ENCODE peak calls at places on chromosome 11, in four cellular contexts. D is AG04450, K is psoas muscle, L is IMR-90. W is an unnamed sample.

GRCh38 chr11:76694664-76695063 is 24.1 kb upstream of the LRRC32 start:
- DNase-seq in D (peak), K (no peak), L (peak), W (peak)

GRCh38 chr11:86804871-86805415 is 4.6 kb downstream of the PRSS23 start:
- DNase-seq in D (no peak), K (no peak), L (no peak), W (no peak)

GRCh38 chr11:57460017-57460755 is at the start of gene RTN4RL2:
- DNase-seq in D (no peak), K (peak), L (peak), W (no peak)

GRCh38 chr11:16775604-16776283 is 37.3 kb downstream of the C11orf58 start:
- DNase-seq in D (no peak), K (no peak), L (no peak), W (no peak)

GRCh38 chr11:70186420-70186819 is 16.7 kb upstream of the FADD start:
- DNase-seq in D (no peak), K (no peak), L (no peak), W (no peak)

GRCh38 chr11:86473991-86474833 is 99.5 kb downstream of the CCDC81 start:
- DNase-seq in D (no peak), K (peak), L (peak), W (no peak)

GRCh38 chr11:110415081-110415480 is 14.7 kb upstream of the FDX1 start:
- DNase-seq in D (no peak), K (no peak), L (peak), W (no peak)

GRCh38 chr11:92776676-92777075 is 192.8 kb upstream of the MTNR1B start:
- DNase-seq in D (no peak), K (no peak), L (no peak), W (no peak)

GRCh38 chr11:79087238-79087956 is 353.4 kb downstream of the TENM4 start:
- DNase-seq in D (no peak), K (no peak), L (peak), W (no peak)

GRCh38 chr11:69300124-69301032 is 6.4 kb downstream of the MYEOV start:
- DNase-seq in D (no peak), K (no peak), L (peak), W (no peak)

GRCh38 chr11:85052636-85053035 is 574.5 kb downstream of the DLG2 start:
- DNase-seq in D (no peak), K (no peak), L (peak), W (no peak)

GRCh38 chr11:64787526-64788320 is 9.4 kb upstream of the SF1 start:
- DNase-seq in D (no peak), K (peak), L (peak), W (no peak)

GRCh38 chr11:48022445-48022844 is 42.1 kb downstream of the PTPRJ start:
- DNase-seq in D (no peak), K (peak), L (no peak), W (no peak)

GRCh38 chr11:111441443-111441842 is 62.4 kb upstream of the POU2AF1 start:
- DNase-seq in D (peak), K (no peak), L (peak), W (no peak)

GRCh38 chr11:27913650-27914049 is 194.3 kb downstream of the KIF18A start:
- DNase-seq in D (no peak), K (no peak), L (peak), W (no peak)

GRCh38 chr11:125314264-125315087 is 149.9 kb downstream of the PKNOX2 start:
- DNase-seq in D (no peak), K (no peak), L (no peak), W (no peak)

GRCh38 chr11:111792314-111792713 is 26.1 kb upstream of the PPP2R1B start:
- DNase-seq in D (no peak), K (no peak), L (no peak), W (no peak)

GRCh38 chr11:45827123-45827522 is 20.2 kb upstream of the CRY2 start:
- DNase-seq in D (no peak), K (no peak), L (no peak), W (no peak)

DNA sequence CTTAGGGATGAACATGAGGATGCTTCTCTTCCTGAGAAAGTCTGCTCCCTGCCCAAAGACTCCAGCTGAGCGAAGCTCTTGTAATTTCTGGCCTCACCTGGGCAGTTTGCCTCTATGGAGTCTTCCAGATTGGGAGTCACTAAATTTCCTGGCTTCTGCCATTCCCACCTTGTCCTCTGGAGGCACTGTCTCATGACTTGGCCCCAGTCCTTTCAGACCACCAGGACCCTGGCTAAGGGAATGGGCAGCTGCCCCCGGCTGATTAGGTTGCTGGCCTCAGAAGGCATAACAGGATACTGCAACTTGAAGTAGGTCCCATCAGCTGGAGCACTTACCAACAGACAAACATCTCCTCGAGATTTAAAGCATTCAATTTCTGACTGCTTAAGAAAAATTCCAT is 128.1 kb upstream of the SPON1 start:
- DNase-seq in D (no peak), K (no peak), L (no peak), W (no peak)
- TF ChIP-seq CTCF in D (peak), K (no peak), L (no peak), W (peak)

DNA sequence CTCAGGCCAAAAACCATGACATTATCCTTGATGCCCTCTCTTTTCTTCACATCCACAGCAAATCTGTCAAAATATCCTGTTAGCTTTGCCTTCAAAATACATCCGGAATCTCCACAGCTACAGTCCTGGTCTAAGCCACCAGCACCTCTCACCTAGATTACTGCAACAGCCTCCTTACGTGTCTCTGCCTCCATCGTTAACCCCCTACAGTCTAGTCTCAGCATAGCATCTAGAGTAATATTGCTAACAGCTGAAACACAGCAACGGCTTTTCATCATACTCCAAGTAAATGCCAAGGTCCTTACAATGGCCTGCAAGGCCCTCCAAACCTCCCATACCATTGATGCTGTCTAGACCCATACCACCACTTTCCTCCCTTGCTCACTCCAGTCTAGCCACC is 4.4 kb downstream of the TSG101 start:
- DNase-seq in D (no peak), K (no peak), L (no peak), W (no peak)
- TF ChIP-seq CTCF in D (no peak), K (no peak), L (peak), W (no peak)

GRCh38 chr11:116501728-116502127 is 271.1 kb downstream of the BUD13 start:
- DNase-seq in D (no peak), K (no peak), L (no peak), W (no peak)

GRCh38 chr11:116500833-116501622 is 271.8 kb downstream of the BUD13 start:
- DNase-seq in D (no peak), K (no peak), L (no peak), W (no peak)

GRCh38 chr11:116498161-116498560 is 274.6 kb downstream of the BUD13 start:
- DNase-seq in D (no peak), K (no peak), L (no peak), W (no peak)

GRCh38 chr11:116500002-116500832 is 272.6 kb downstream of the BUD13 start:
- DNase-seq in D (no peak), K (no peak), L (no peak), W (no peak)

DNA sequence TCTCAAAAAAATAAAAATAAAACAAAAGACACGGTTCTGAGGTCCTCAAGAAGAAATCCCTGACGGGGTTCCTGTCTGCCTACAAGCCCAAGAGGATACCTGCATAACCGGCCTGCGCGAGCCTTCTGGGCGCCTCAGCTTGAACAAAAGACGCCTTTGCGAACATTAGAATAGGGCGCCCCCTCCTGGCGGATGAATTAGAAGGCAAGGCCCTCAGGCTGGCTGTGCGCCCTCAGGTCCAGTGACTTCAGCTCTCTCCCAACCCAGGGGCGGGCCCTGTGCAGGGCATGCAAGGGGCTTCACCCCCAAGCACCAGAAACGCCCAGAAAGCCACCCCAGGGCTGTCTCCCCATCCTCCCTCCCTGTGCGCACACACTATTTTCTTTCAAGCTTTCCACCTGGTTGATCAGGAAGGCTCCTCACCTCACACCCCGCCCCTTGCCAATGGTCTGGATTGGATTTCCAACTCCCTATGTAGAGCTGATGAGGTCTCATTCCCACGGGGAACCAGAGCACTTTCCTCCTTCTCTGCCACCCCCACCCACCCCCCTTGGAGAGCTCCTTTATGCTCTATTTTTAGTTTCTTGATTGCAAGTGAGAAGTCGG is 273.3 kb downstream of the BUD13 start:
- DNase-seq in D (no peak), K (peak), L (peak), W (peak)
- TF ChIP-seq CTCF in D (peak), K (peak), L (peak), W (peak)

DNA sequence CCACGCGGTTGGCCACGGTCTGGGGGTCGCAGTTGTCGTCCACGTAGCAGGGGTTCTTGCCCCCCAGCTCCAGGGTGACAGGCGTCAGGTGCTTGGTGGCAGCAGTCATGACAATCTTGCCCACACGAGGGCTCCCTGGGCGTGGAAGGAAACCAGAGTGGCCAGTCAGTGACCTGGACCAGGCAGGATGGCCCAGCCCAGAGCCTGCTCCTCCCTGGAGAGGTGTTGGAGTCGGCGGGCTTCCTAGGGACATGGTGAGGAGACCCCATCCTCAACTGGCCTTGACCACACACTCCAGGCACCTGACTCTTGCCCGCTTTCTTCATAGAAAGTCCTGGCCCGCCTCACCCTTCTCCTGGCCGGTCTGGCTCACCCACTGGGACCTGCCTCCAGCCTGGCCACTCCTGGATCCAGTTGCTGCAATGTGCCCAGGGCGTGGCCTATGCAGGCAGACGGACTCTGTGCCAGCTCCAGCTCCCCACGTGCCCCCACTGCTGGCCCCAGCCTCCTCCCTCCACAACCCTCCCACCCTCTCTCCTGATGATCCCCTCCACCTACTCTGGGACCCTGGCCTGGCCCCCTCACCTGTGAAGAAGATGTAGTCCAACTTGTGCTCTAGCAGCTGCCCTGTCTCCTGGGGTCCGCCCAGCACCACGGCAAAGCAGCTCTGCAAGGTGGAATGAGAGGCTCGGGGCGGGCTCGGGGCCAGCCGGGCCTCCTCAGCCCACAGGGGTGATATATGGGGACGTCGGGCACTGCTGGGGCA is 8.7 kb downstream of the ALDH3B2 start:
- DNase-seq in D (no peak), K (no peak), L (no peak), W (no peak)
- TF ChIP-seq CTCF in D (no peak), K (no peak), L (no peak), W (no peak)

GRCh38 chr11:118956847-118957469 is 860 bp downstream of the UPK2 start:
- DNase-seq in D (no peak), K (no peak), L (no peak), W (no peak)
- TF ChIP-seq CTCF in D (no peak), K (no peak), L (no peak), W (no peak)

GRCh38 chr11:107606122-107606521 is 15.2 kb downstream of the ELMOD1 start:
- DNase-seq in D (no peak), K (no peak), L (no peak), W (no peak)
- TF ChIP-seq CTCF in D (peak), K (no peak), L (peak), W (peak)

DNA sequence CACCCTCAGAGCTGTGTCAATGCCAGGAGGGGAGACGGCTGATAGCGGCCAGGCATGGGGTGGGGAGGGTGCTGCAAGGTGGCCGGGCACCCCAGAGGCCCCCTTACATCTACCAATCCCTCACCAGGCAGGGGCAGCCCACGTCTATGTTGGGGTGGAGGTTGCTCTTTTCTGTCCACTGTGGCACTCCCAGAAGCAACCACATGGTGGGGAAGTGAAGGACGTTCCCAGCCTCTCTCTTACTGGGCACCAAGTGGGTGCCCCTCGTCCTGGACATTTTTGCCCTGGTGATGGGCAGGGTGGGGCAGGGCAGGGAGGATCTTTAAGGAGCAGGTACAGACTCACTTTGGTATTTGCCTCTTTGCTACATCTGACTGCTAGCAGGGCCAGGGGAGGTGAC is 47.5 kb downstream of the NECTIN1 start:
- DNase-seq in D (no peak), K (no peak), L (no peak), W (no peak)
- TF ChIP-seq CTCF in D (no peak), K (no peak), L (no peak), W (peak)

GRCh38 chr11:8338138-8338537 is 74.5 kb upstream of the LMO1 start:
- DNase-seq in D (no peak), K (no peak), L (peak), W (no peak)
- TF ChIP-seq CTCF in D (peak), K (peak), L (peak), W (peak)

GRCh38 chr11:44104472-44105294 is 9.2 kb downstream of the EXT2 start:
- DNase-seq in D (no peak), K (no peak), L (no peak), W (no peak)
- TF ChIP-seq CTCF in D (no peak), K (no peak), L (no peak), W (no peak)

W was measured in AG09319.